ENCODE peak calls at places on chromosome 9, in eight cellular contexts. S is cardiac fibroblast; X is AG09309; M is psoas muscle; P is CD8-positive, alpha-beta T cell; L is foreskin fibroblast; D is A549; T is GM12865. Q is an unnamed sample.

GRCh38 chr9:127981559-127982121 is 851 bp upstream of the EEIG1 start:
- DNase-seq in D (no peak), S (no peak), L (no peak), T (no peak), P (no peak), X (no peak), M (no peak), Q (no peak)

GRCh38 chr9:14440062-14440461 is 126.1 kb upstream of the NFIB start:
- DNase-seq in T (no peak), D (no peak), S (no peak), X (no peak), L (no peak), M (no peak), P (no peak), Q (no peak)

GRCh38 chr9:127930298-127931091 is at the start of gene PIP5KL1:
- DNase-seq in D (peak; percentile 95), S (peak; percentile 84), X (no peak), L (peak; percentile 89), M (peak; percentile 87), P (peak; percentile 79), T (peak; percentile 85), Q (no peak)

GRCh38 chr9:122382901-122383850 is 12.4 kb downstream of the PTGS1 start:
- DNase-seq in X (peak; percentile 54), L (peak; percentile 50), D (no peak), M (no peak), P (no peak), S (peak; percentile 88), T (no peak), Q (no peak)

GRCh38 chr9:132742821-132743311 is 72.6 kb downstream of the GTF3C4 start:
- DNase-seq in D (no peak), P (no peak), T (no peak), L (no peak), X (no peak), S (no peak), M (no peak), Q (no peak)

GRCh38 chr9:128707446-128707845 is 5.1 kb downstream of the PKN3 start:
- DNase-seq in T (no peak), S (no peak), P (no peak), D (no peak), L (no peak), M (no peak), X (no peak), Q (no peak)

GRCh38 chr9:133387680-133388079 is 11.5 kb downstream of the STKLD1 start:
- DNase-seq in M (no peak), L (no peak), P (no peak), T (no peak), S (no peak), X (no peak), D (no peak), Q (no peak)

GRCh38 chr9:69122391-69123141 is 51.5 kb upstream of the TJP2 start:
- DNase-seq in S (peak; percentile 89), P (no peak), X (no peak), T (no peak), M (no peak), D (peak; percentile 10), L (peak; percentile 45), Q (no peak)

GRCh38 chr9:16152276-16153065 is 599.6 kb downstream of the CCDC171 start:
- DNase-seq in S (no peak), L (no peak), P (no peak), X (no peak), D (no peak), M (no peak), T (no peak), Q (no peak)

GRCh38 chr9:120974921-120975320 is 48.3 kb upstream of the TRAF1 start:
- DNase-seq in T (no peak), S (no peak), X (no peak), L (no peak), D (no peak), M (no peak), P (no peak), Q (peak; percentile 49)

GRCh38 chr9:15246688-15247087 is 60.3 kb downstream of the TTC39B start:
- DNase-seq in S (peak; percentile 59), P (no peak), L (no peak), T (no peak), D (no peak), M (no peak), X (no peak), Q (no peak)

GRCh38 chr9:98989036-98990000 is 45.6 kb downstream of the COL15A1 start:
- DNase-seq in D (peak; percentile 86), L (peak; percentile 100), S (peak; percentile 100), M (peak; percentile 83), X (peak; percentile 98), P (no peak), T (peak; percentile 28), Q (no peak)

GRCh38 chr9:38371495-38371894 is 21.0 kb upstream of the ALDH1B1 start:
- DNase-seq in S (peak; percentile 35), L (no peak), M (no peak), T (peak; percentile 70), P (no peak), D (peak; percentile 64), X (no peak), Q (no peak)

GRCh38 chr9:72871685-72872084 is 81.2 kb downstream of the ALDH1A1 start:
- DNase-seq in D (no peak), L (no peak), T (peak; percentile 7), X (no peak), P (no peak), M (no peak), S (peak; percentile 50), Q (peak; percentile 10)

GRCh38 chr9:110602281-110602680 is 22.7 kb upstream of the SVEP1 start:
- DNase-seq in T (no peak), M (no peak), D (no peak), L (peak; percentile 47), X (no peak), P (no peak), S (no peak), Q (no peak)

GRCh38 chr9:128091144-128091543 is 23.1 kb downstream of the SLC25A25 start:
- DNase-seq in M (peak; percentile 79), X (peak; percentile 77), S (peak; percentile 79), D (no peak), P (no peak), T (no peak), L (peak; percentile 90), Q (no peak)

GRCh38 chr9:8349369-8349768 is 549.8 kb upstream of the DMAC1 start:
- DNase-seq in X (no peak), S (no peak), P (no peak), D (no peak), M (no peak), L (no peak), T (no peak), Q (no peak)

GRCh38 chr9:114273461-114273881 is 49.4 kb upstream of the ORM1 start:
- DNase-seq in D (no peak), L (no peak), X (no peak), S (no peak), M (no peak), T (no peak), P (no peak), Q (no peak)

GRCh38 chr9:127927457-127928231 is 2.9 kb downstream of the PIP5KL1 start:
- DNase-seq in D (no peak), M (no peak), S (no peak), T (peak; percentile 55), L (no peak), X (no peak), P (peak; percentile 73), Q (no peak)

GRCh38 chr9:129350143-129350935 is 172.3 kb upstream of the IER5L start:
- DNase-seq in M (no peak), L (no peak), D (no peak), X (no peak), P (no peak), T (no peak), S (no peak), Q (no peak)

GRCh38 chr9:109475526-109475925 is 22.6 kb downstream of the PTPN3 start:
- DNase-seq in L (no peak), P (no peak), T (no peak), S (peak; percentile 5), M (peak; percentile 41), X (no peak), D (no peak), Q (no peak)

DNA sequence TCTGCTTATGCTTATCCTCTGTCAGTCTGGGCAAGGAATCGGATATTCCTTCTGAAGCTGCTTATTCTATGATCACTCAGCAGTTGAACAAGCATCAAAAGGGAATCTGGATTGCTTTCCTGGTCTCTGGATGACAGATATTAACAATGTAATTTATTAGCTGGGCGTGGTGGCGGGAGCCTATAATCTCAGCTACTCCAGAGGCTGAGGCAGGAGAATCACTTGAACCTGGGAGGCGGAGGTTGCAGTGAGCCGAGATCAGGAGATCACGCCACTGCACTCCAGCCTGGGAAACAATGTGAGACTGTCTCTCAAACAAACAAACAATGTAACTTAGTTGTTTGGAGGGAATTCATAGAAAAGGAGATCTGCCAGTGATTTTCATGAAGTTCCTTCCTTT is 45.4 kb downstream of the DMRT1 start:
- DNase-seq in L (no peak), T (no peak), S (no peak), D (no peak), P (no peak), M (no peak), X (no peak), Q (no peak)
- H3K4me3 ChIP-seq in L (no peak overlapping the region), T (no peak overlapping the region), S (no peak overlapping the region), D (no peak overlapping the region), P (no peak overlapping the region), M (no peak overlapping the region), X (no peak overlapping the region), Q (no peak overlapping the region)

GRCh38 chr9:93131599-93132286 is 2.3 kb downstream of the NINJ1 start:
- DNase-seq in S (no peak), T (no peak), P (no peak), X (no peak), D (no peak), L (no peak), M (no peak), Q (no peak)
- H3K4me3 ChIP-seq in S (no peak overlapping the region), T (no peak overlapping the region), P (no peak overlapping the region), X (no peak overlapping the region), D (peak overlapping the region; percentile 89), L (no peak overlapping the region), M (peak overlapping the region; percentile 97), Q (no peak overlapping the region)

GRCh38 chr9:126151031-126151670 is 175.5 kb upstream of the MVB12B start:
- DNase-seq in T (no peak), L (no peak), D (no peak), P (peak; percentile 27), S (no peak), M (no peak), X (no peak), Q (no peak)
- H3K4me3 ChIP-seq in T (no peak overlapping the region), L (no peak overlapping the region), D (no peak overlapping the region), P (no peak overlapping the region), S (no peak overlapping the region), M (no peak overlapping the region), X (no peak overlapping the region), Q (no peak overlapping the region)

GRCh38 chr9:85941966-85942912 is 1.3 kb downstream of the NAA35 start:
- DNase-seq in S (peak; percentile 25), T (no peak), P (no peak), X (no peak), D (no peak), M (no peak), L (peak; percentile 2), Q (no peak)

GRCh38 chr9:85941617-85941930 is 628 bp downstream of the NAA35 start:
- DNase-seq in S (peak; percentile 16), X (no peak), P (no peak), T (no peak), M (no peak), L (no peak), D (no peak), Q (no peak)

GRCh38 chr9:85942913-85943729 is 2.2 kb downstream of the NAA35 start:
- DNase-seq in D (no peak), X (no peak), P (no peak), M (no peak), T (no peak), L (no peak), S (no peak), Q (peak; percentile 14)

GRCh38 chr9:85940832-85941616 is at the start of gene NAA35:
- DNase-seq in L (peak; percentile 96), P (peak; percentile 99), X (peak; percentile 88), S (peak; percentile 99), T (peak; percentile 99), M (peak; percentile 97), D (peak; percentile 95), Q (peak; percentile 97)

GRCh38 chr9:85940275-85940831 is 593 bp upstream of the NAA35 start:
- DNase-seq in D (peak; percentile 14), X (no peak), P (no peak), T (no peak), S (no peak), M (no peak), L (no peak), Q (no peak)
- H3K4me3 ChIP-seq in D (peak overlapping the region; percentile 95), X (peak overlapping the region; percentile 92), P (no peak overlapping the region), T (peak overlapping the region; percentile 60), S (peak overlapping the region; percentile 55), M (peak overlapping the region; percentile 96), L (peak overlapping the region; percentile 98), Q (peak overlapping the region; percentile 49)

Q was measured in Jurkat, Clone E6-1.